ENCODE peak calls at places on chromosomes 12 and 14, in six cellular contexts. I, W, P, U, S and L are unnamed samples.

GRCh38 chr14:91987192-91987591 is 39.7 kb upstream of the FBLN5 start:
- DNase-seq in I (no peak), W (no peak), P (no peak), U (no peak), S (no peak), L (no peak)

GRCh38 chr12:102454808-102455760 is 25.3 kb downstream of the IGF1 start:
- DNase-seq in I (no peak), W (no peak), P (peak; percentile 46), U (no peak), S (no peak), L (no peak)

GRCh38 chr12:459430-460258 is at the start of gene B4GALNT3:
- DNase-seq in I (no peak), W (peak; percentile 90), P (peak; percentile 67), U (peak; percentile 83), S (peak; percentile 79), L (peak; percentile 79)

GRCh38 chr12:69331846-69332684 is 16.1 kb upstream of the LYZ start:
- DNase-seq in I (no peak), W (no peak), P (no peak), U (no peak), S (no peak), L (peak; percentile 42)

GRCh38 chr12:110281549-110282342 is 699 bp downstream of the ATP2A2 start:
- DNase-seq in I (peak; percentile 3), W (no peak), P (peak; percentile 65), U (peak; percentile 63), S (peak; percentile 62), L (peak; percentile 83)

GRCh38 chr12:96241484-96242256 is 47.5 kb downstream of the ELK3 start:
- DNase-seq in I (peak; percentile 43), W (peak; percentile 52), P (no peak), U (no peak), S (no peak), L (peak; percentile 47)

GRCh38 chr12:28569698-28570411 is 379.6 kb downstream of the CCDC91 start:
- DNase-seq in I (no peak), W (peak; percentile 35), P (no peak), U (no peak), S (no peak), L (no peak)

GRCh38 chr12:132255642-132256041 is 73.7 kb downstream of the GALNT9 start:
- DNase-seq in I (no peak), W (no peak), P (no peak), U (no peak), S (no peak), L (no peak)

GRCh38 chr14:31877333-31877798 is 199.7 kb upstream of the ARHGAP5 start:
- DNase-seq in I (no peak), W (peak; percentile 6), P (no peak), U (no peak), S (no peak), L (no peak)

GRCh38 chr12:104733717-104734175 is 224.3 kb downstream of the SLC41A2 start:
- DNase-seq in I (no peak), W (peak; percentile 50), P (no peak), U (no peak), S (no peak), L (peak; percentile 88)

GRCh38 chr14:28375295-28375694 is 391.3 kb upstream of the FOXG1 start:
- DNase-seq in I (no peak), W (peak; percentile 38), P (no peak), U (no peak), S (peak; percentile 32), L (peak; percentile 72)

GRCh38 chr12:119804011-119804641 is 73.0 kb downstream of the CIT start:
- DNase-seq in I (no peak), W (peak; percentile 93), P (peak; percentile 73), U (peak; percentile 57), S (peak; percentile 72), L (peak; percentile 94)